ENCODE peak calls at places on chromosomes 13 and 19, in five cellular contexts. One of them, this sample, is unnamed.

GRCh38 chr13:85441975-85442374 is 357.2 kb downstream of the SLITRK6 start:
- DNase-seq in IMR-90: no peak
- DNase-seq in H9: no peak
- DNase-seq in mesenchymal stem cell: no peak
- DNase-seq in H1: no peak
- DNase-seq in this sample: no peak

GRCh38 chr13:51804295-51805172 is 571 bp upstream of the DHRS12 start:
- DNase-seq in H1: no peak
- DNase-seq in IMR-90: no peak
- DNase-seq in H9: no peak
- DNase-seq in mesenchymal stem cell: no peak
- DNase-seq in this sample: no peak

GRCh38 chr13:110054041-110054440 is 252.9 kb downstream of the COL4A1 start:
- DNase-seq in mesenchymal stem cell: no peak
- DNase-seq in IMR-90: no peak
- DNase-seq in H9: no peak
- DNase-seq in H1: no peak
- DNase-seq in this sample: no peak

GRCh38 chr19:4866595-4867424 is 657 bp downstream of the PLIN3 start:
- DNase-seq in mesenchymal stem cell: peak
- DNase-seq in H9: peak
- DNase-seq in IMR-90: peak
- DNase-seq in H1: no peak
- DNase-seq in this sample: peak

GRCh38 chr13:110811008-110811720 is 97.7 kb downstream of the ING1 start:
- DNase-seq in H9: no peak
- DNase-seq in mesenchymal stem cell: no peak
- DNase-seq in IMR-90: no peak
- DNase-seq in H1: no peak
- DNase-seq in this sample: no peak

GRCh38 chr19:14449321-14449720 is 16.2 kb downstream of the PKN1 start:
- DNase-seq in H9: no peak
- DNase-seq in mesenchymal stem cell: no peak
- DNase-seq in IMR-90: no peak
- DNase-seq in H1: no peak
- DNase-seq in this sample: no peak

GRCh38 chr13:98399756-98400155 is 177.2 kb downstream of the STK24 start:
- DNase-seq in H9: no peak
- DNase-seq in mesenchymal stem cell: no peak
- DNase-seq in H1: no peak
- DNase-seq in IMR-90: no peak
- DNase-seq in this sample: no peak

GRCh38 chr19:9741476-9742171 is 26.9 kb downstream of the ZNF846 start:
- DNase-seq in IMR-90: peak
- DNase-seq in H9: no peak
- DNase-seq in mesenchymal stem cell: no peak
- DNase-seq in H1: no peak
- DNase-seq in this sample: no peak

GRCh38 chr13:23378009-23378632 is 55.4 kb downstream of the SACS start:
- DNase-seq in mesenchymal stem cell: peak
- DNase-seq in H1: no peak
- DNase-seq in H9: no peak
- DNase-seq in IMR-90: peak
- DNase-seq in this sample: no peak

GRCh38 chr13:28394422-28394821 is 100.5 kb downstream of the FLT1 start:
- DNase-seq in mesenchymal stem cell: peak
- DNase-seq in H9: no peak
- DNase-seq in IMR-90: peak
- DNase-seq in H1: no peak
- DNase-seq in this sample: no peak

GRCh38 chr19:14413765-14414171 is 5.4 kb downstream of the DDX39A start:
- DNase-seq in H9: no peak
- DNase-seq in H1: no peak
- DNase-seq in mesenchymal stem cell: no peak
- DNase-seq in IMR-90: peak
- DNase-seq in this sample: no peak

GRCh38 chr13:113647351-113648217 is 10.4 kb downstream of the ATP4B start:
- DNase-seq in mesenchymal stem cell: no peak
- DNase-seq in IMR-90: no peak
- DNase-seq in H9: no peak
- DNase-seq in H1: no peak
- DNase-seq in this sample: no peak

GRCh38 chr13:33686772-33687480 is 131.0 kb upstream of the RFC3 start:
- DNase-seq in H1: no peak
- DNase-seq in H9: no peak
- DNase-seq in IMR-90: no peak
- DNase-seq in mesenchymal stem cell: no peak
- DNase-seq in this sample: no peak

GRCh38 chr19:11196406-11197287 is 698 bp downstream of the KANK2 start:
- DNase-seq in H1: no peak
- DNase-seq in mesenchymal stem cell: peak
- DNase-seq in IMR-90: peak
- DNase-seq in H9: no peak
- DNase-seq in this sample: no peak

GRCh38 chr19:20423381-20424207 is 142.0 kb downstream of the ZNF737 start:
- DNase-seq in IMR-90: peak
- DNase-seq in H1: no peak
- DNase-seq in H9: peak
- DNase-seq in mesenchymal stem cell: peak
- DNase-seq in this sample: peak

GRCh38 chr19:7637374-7638256 is 705 bp downstream of the STXBP2 start:
- DNase-seq in H1: no peak
- DNase-seq in IMR-90: no peak
- DNase-seq in H9: no peak
- DNase-seq in mesenchymal stem cell: peak
- DNase-seq in this sample: no peak

GRCh38 chr19:52102163-52102562 is 6.6 kb upstream of the ZNF841 start:
- DNase-seq in H1: no peak
- DNase-seq in H9: no peak
- DNase-seq in IMR-90: no peak
- DNase-seq in mesenchymal stem cell: no peak
- DNase-seq in this sample: no peak

GRCh38 chr19:42601811-42602443 is 7.2 kb upstream of the CEACAM8 start:
- DNase-seq in IMR-90: peak
- DNase-seq in H1: no peak
- DNase-seq in H9: peak
- DNase-seq in mesenchymal stem cell: no peak
- DNase-seq in this sample: no peak

GRCh38 chr13:113598481-113598880 is 13.9 kb downstream of the TFDP1 start:
- DNase-seq in mesenchymal stem cell: no peak
- DNase-seq in IMR-90: no peak
- DNase-seq in H1: no peak
- DNase-seq in H9: peak
- DNase-seq in this sample: no peak

GRCh38 chr13:99215466-99215865 is 14.8 kb downstream of the UBAC2 start:
- DNase-seq in mesenchymal stem cell: no peak
- DNase-seq in H1: no peak
- DNase-seq in IMR-90: no peak
- DNase-seq in H9: peak
- DNase-seq in this sample: no peak

GRCh38 chr19:36420961-36421748 is 2.7 kb upstream of the ZFP82 start:
- DNase-seq in IMR-90: peak
- DNase-seq in H1: no peak
- DNase-seq in H9: peak
- DNase-seq in mesenchymal stem cell: peak
- DNase-seq in this sample: peak

GRCh38 chr13:51620165-51620983 is 36.1 kb downstream of the WDFY2 start:
- DNase-seq in H1: no peak
- DNase-seq in IMR-90: no peak
- DNase-seq in mesenchymal stem cell: no peak
- DNase-seq in H9: no peak
- DNase-seq in this sample: no peak

GRCh38 chr13:65656740-65657329 is 1573.3 kb downstream of the PCDH9 start:
- DNase-seq in H1: no peak
- DNase-seq in H9: no peak
- DNase-seq in IMR-90: peak
- DNase-seq in mesenchymal stem cell: peak
- DNase-seq in this sample: no peak

GRCh38 chr13:112910616-112911280 is 58.3 kb upstream of the MCF2L start:
- DNase-seq in IMR-90: no peak
- DNase-seq in mesenchymal stem cell: no peak
- DNase-seq in H1: no peak
- DNase-seq in H9: no peak
- DNase-seq in this sample: no peak

GRCh38 chr13:48304132-48304876 is 753 bp downstream of the RB1 start:
- DNase-seq in mesenchymal stem cell: peak
- DNase-seq in IMR-90: peak
- DNase-seq in H1: no peak
- DNase-seq in H9: no peak
- DNase-seq in this sample: peak

GRCh38 chr13:69704311-69704710 is 403.3 kb upstream of the ATXN8OS start:
- DNase-seq in H1: no peak
- DNase-seq in IMR-90: no peak
- DNase-seq in H9: no peak
- DNase-seq in mesenchymal stem cell: peak
- DNase-seq in this sample: no peak

GRCh38 chr19:35641515-35642151 is at the start of gene ETV2:
- DNase-seq in IMR-90: peak
- DNase-seq in H9: peak
- DNase-seq in mesenchymal stem cell: peak
- DNase-seq in H1: no peak
- DNase-seq in this sample: no peak

GRCh38 chr13:76016799-76017198 is 380.7 kb downstream of the LMO7 start:
- DNase-seq in mesenchymal stem cell: no peak
- DNase-seq in H1: no peak
- DNase-seq in H9: peak
- DNase-seq in IMR-90: peak
- DNase-seq in this sample: peak

GRCh38 chr13:27997904-27998522 is 9.5 kb upstream of the URAD start:
- DNase-seq in mesenchymal stem cell: peak
- DNase-seq in H9: peak
- DNase-seq in H1: no peak
- DNase-seq in IMR-90: peak
- DNase-seq in this sample: no peak

GRCh38 chr13:44240611-44241010 is 133.0 kb upstream of the SERP2 start:
- DNase-seq in IMR-90: no peak
- DNase-seq in H1: no peak
- DNase-seq in mesenchymal stem cell: no peak
- DNase-seq in H9: no peak
- DNase-seq in this sample: no peak

GRCh38 chr19:44927746-44928145 is 13.3 kb downstream of the APOC1 start:
- DNase-seq in IMR-90: peak
- DNase-seq in H1: no peak
- DNase-seq in H9: no peak
- DNase-seq in mesenchymal stem cell: peak
- DNase-seq in this sample: no peak

GRCh38 chr19:21922276-21922675 is 86.3 kb upstream of the ZNF43 start:
- DNase-seq in mesenchymal stem cell: no peak
- DNase-seq in H9: no peak
- DNase-seq in H1: no peak
- DNase-seq in IMR-90: no peak
- DNase-seq in this sample: no peak

GRCh38 chr13:72727417-72728289 is at the start of the genes BORA and MZT1:
- DNase-seq in H9: peak
- DNase-seq in IMR-90: peak
- DNase-seq in mesenchymal stem cell: peak
- DNase-seq in H1: peak
- DNase-seq in this sample: peak

GRCh38 chr13:60574706-60575105 is 177.7 kb downstream of the TDRD3 start:
- DNase-seq in H1: no peak
- DNase-seq in mesenchymal stem cell: no peak
- DNase-seq in IMR-90: no peak
- DNase-seq in H9: no peak
- DNase-seq in this sample: no peak

GRCh38 chr13:60572003-60572792 is 175.2 kb downstream of the TDRD3 start:
- DNase-seq in H1: no peak
- DNase-seq in mesenchymal stem cell: peak
- DNase-seq in IMR-90: peak
- DNase-seq in H9: peak
- DNase-seq in this sample: no peak

GRCh38 chr13:60572855-60573254 is 175.8 kb downstream of the TDRD3 start:
- DNase-seq in H1: no peak
- DNase-seq in IMR-90: no peak
- DNase-seq in H9: peak
- DNase-seq in mesenchymal stem cell: peak
- DNase-seq in this sample: no peak

GRCh38 chr13:60571571-60571970 is 174.6 kb downstream of the TDRD3 start:
- DNase-seq in H9: no peak
- DNase-seq in H1: no peak
- DNase-seq in mesenchymal stem cell: no peak
- DNase-seq in IMR-90: no peak
- DNase-seq in this sample: no peak
- H2BK15ac ChIP-seq in H9: no peak
- H2BK15ac ChIP-seq in H1: peak
- H2BK15ac ChIP-seq in mesenchymal stem cell: no peak
- H2BK15ac ChIP-seq in IMR-90: no peak
- H2BK15ac ChIP-seq in this sample: no peak

GRCh38 chr19:55476100-55476775 is at the start of gene ZNF628:
- DNase-seq in IMR-90: peak
- DNase-seq in H9: peak
- DNase-seq in mesenchymal stem cell: peak
- DNase-seq in H1: peak
- DNase-seq in this sample: peak
- H3K14ac ChIP-seq in IMR-90: peak
- H3K14ac ChIP-seq in H9: peak
- H3K14ac ChIP-seq in mesenchymal stem cell: peak
- H3K14ac ChIP-seq in H1: no peak
- H3K14ac ChIP-seq in this sample: no peak

GRCh38 chr19:50657672-50658437 is 8.6 kb downstream of the C19orf81 start:
- DNase-seq in H1: peak
- DNase-seq in mesenchymal stem cell: peak
- DNase-seq in IMR-90: peak
- DNase-seq in H9: peak
- DNase-seq in this sample: peak
- H3K27ac ChIP-seq in H1: peak
- H3K27ac ChIP-seq in mesenchymal stem cell: no peak
- H3K27ac ChIP-seq in IMR-90: peak
- H3K27ac ChIP-seq in H9: no peak
- H3K27ac ChIP-seq in this sample: peak

GRCh38 chr13:92590503-92590908 is 636.1 kb upstream of the GPC6 start:
- DNase-seq in IMR-90: peak
- DNase-seq in H9: no peak
- DNase-seq in H1: no peak
- DNase-seq in mesenchymal stem cell: peak
- DNase-seq in this sample: no peak

GRCh38 chr13:92591117-92591516 is 635.5 kb upstream of the GPC6 start:
- DNase-seq in IMR-90: no peak
- DNase-seq in H1: no peak
- DNase-seq in mesenchymal stem cell: no peak
- DNase-seq in H9: no peak
- DNase-seq in this sample: no peak

GRCh38 chr13:92589955-92590354 is 636.7 kb upstream of the GPC6 start:
- DNase-seq in H1: no peak
- DNase-seq in IMR-90: no peak
- DNase-seq in H9: no peak
- DNase-seq in mesenchymal stem cell: no peak
- DNase-seq in this sample: no peak

DNA sequence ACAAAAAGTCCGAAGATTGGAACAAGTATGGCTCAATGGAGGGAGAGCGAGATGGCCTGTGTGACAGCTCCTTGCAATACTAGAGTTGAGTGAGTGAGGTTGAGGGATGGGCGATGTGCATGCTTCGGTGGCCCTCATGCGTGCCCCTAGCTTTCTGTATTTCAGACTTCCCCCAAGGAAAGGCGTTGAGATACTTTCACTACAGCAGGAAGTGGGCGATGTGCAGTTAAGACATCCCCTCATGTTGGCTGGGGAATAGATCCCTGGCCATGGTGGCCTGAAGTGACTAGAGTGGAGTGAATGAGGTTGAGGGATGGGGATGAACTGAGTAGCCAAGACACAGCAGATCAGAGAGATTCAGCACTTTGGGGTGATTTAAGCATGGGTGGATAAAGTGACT is 633.9 kb upstream of the GPC6 start:
- DNase-seq in H1: no peak
- DNase-seq in mesenchymal stem cell: no peak
- DNase-seq in H9: no peak
- DNase-seq in IMR-90: no peak
- DNase-seq in this sample: no peak
- H2BK15ac ChIP-seq in H1: no peak
- H2BK15ac ChIP-seq in mesenchymal stem cell: no peak
- H2BK15ac ChIP-seq in H9: no peak
- H2BK15ac ChIP-seq in IMR-90: no peak
- H2BK15ac ChIP-seq in this sample: no peak